ENCODE peak calls at places on chromosomes 1 and 21, in eight cellular contexts. I, W, O, Y, T, V, Q and X are unnamed samples.

GRCh38 chr1:48596036-48596435 is 124.0 kb upstream of the SPATA6 start:
- DNase-seq in Y (no peak), T (no peak), W (no peak), O (no peak), I (no peak), Q (no peak), V (no peak), X (no peak)

GRCh38 chr1:55724551-55725325 is 509.6 kb upstream of the USP24 start:
- DNase-seq in O (no peak), V (peak), Q (no peak), Y (no peak), W (peak), I (peak), T (no peak), X (no peak)

GRCh38 chr1:116006486-116006964 is 30.2 kb downstream of the SLC22A15 start:
- DNase-seq in W (no peak), V (no peak), Q (no peak), I (no peak), O (no peak), T (no peak), Y (no peak), X (no peak)

GRCh38 chr1:54310439-54311328 is 95.5 kb downstream of the SSBP3 start:
- DNase-seq in V (peak), O (no peak), W (peak), Y (no peak), T (peak), Q (peak), I (peak), X (peak)

GRCh38 chr21:38995755-38996154 is 187.5 kb downstream of the PSMG1 start:
- DNase-seq in Y (no peak), Q (no peak), I (no peak), W (no peak), V (no peak), O (no peak), T (peak), X (no peak)

GRCh38 chr1:209023790-209024189 is 559.7 kb upstream of the CAMK1G start:
- DNase-seq in I (no peak), T (no peak), Y (no peak), V (no peak), W (no peak), O (no peak), Q (no peak), X (no peak)

GRCh38 chr1:116483481-116484309 is 87.1 kb downstream of the CD58 start:
- DNase-seq in Y (peak), W (peak), O (no peak), T (peak), I (no peak), V (no peak), Q (peak), X (no peak)

GRCh38 chr1:30058966-30059365 is 664.4 kb downstream of the MATN1 start:
- DNase-seq in V (peak), T (no peak), Q (no peak), O (no peak), I (peak), W (peak), Y (no peak), X (no peak)

GRCh38 chr1:207021876-207022596 is 10.5 kb downstream of the C1orf116 start:
- DNase-seq in T (peak), V (no peak), Y (no peak), O (no peak), Q (no peak), I (no peak), W (no peak), X (no peak)

GRCh38 chr1:230153655-230154296 is 86.7 kb downstream of the GALNT2 start:
- DNase-seq in O (no peak), Q (no peak), V (no peak), Y (peak), W (peak), T (no peak), I (no peak), X (no peak)

GRCh38 chr1:48329489-48329888 is 107.0 kb downstream of the SLC5A9 start:
- DNase-seq in Y (no peak), V (no peak), T (no peak), W (peak), Q (no peak), O (no peak), I (no peak), X (no peak)

GRCh38 chr1:173409613-173410012 is 67.5 kb upstream of the PRDX6 start:
- DNase-seq in Y (no peak), W (peak), T (no peak), V (no peak), I (peak), O (peak), Q (no peak), X (no peak)

GRCh38 chr1:229768232-229768631 is 142.2 kb downstream of the URB2 start:
- DNase-seq in Y (no peak), V (no peak), T (no peak), Q (no peak), O (no peak), W (no peak), I (no peak), X (no peak)

GRCh38 chr1:208030320-208031091 is 119.6 kb upstream of the CD34 start:
- DNase-seq in I (peak), W (peak), Y (no peak), V (no peak), O (no peak), T (peak), Q (no peak), X (peak)

DNA sequence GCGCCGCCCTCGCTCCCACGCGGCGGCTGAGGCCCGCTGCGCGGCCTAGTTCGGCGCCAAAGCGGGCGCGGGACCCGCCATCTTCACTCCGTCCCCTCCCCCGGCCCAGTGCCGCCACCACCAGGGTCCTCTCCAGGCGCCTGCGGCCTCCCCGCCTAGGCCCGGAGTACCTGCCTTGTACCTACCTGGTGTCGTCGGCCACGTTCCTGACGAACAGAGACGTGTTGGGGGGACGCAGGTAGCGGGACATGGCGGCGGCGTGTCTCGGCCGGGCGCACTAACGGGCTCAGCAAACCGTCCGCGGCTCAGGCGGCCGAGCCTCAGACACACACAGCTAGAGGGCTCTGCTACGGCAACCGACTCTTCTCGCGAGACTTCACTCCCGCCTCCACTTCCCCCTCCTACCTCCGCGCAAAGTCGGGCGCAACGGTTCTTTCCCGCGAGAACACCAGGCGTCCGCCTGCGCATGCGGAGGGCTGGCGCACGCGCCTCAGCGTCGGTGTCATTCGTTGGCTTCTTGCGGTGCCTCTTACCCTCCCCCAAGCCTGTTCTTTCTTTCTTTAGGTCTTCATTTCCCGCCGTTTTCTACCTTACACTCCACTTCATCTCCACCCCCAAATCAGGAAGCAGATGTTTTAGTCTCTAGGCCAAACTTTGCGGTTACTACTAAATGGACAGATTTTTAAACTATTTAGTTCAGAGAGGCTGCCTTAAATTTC is at the start of gene SRSF10:
- DNase-seq in Y (peak), I (peak), W (peak), Q (peak), O (peak), V (peak), T (peak), X (peak)
- TF ChIP-seq CTCF in Y (no peak), I (peak), W (peak), Q (peak), O (no peak), V (no peak), T (no peak), X (peak)

DNA sequence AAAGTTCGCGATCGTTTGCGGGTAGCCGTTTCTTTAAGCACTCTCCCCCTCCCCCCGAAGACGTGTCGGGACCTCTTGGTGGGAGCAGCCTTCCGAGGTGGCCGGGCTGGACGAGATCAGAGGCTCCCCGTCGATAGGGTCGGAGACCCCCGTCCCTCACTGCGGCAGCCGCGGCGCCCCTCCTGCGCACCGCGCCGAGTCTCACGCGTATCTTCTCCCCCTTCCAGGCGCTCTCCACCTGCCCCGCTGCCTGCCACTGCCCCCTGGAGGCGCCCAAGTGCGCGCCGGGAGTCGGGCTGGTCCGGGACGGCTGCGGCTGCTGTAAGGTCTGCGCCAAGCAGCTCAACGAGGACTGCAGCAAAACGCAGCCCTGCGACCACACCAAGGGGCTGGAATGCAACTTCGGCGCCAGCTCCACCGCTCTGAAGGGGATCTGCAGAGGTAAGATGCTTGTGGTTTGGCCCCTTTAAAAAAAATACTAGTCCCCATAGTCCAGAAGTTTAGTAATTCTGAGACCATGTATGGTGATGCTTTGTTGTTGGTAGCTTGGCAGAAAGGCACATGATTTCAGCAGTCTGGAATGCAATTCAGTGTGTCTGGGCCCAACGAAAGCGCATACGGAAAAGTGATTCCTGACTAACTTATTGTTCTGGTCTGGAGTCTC is 709 bp downstream of the CCN1 start:
- DNase-seq in V (peak), T (peak), I (no peak), O (peak), Y (peak), Q (peak), W (peak), X (peak)
- H3K4me3 ChIP-seq in V (peak), T (peak), I (peak), O (peak), Y (peak), Q (peak), W (peak), X (peak)

GRCh38 chr1:248810727-248811513 is 14.8 kb downstream of the SH3BP5L start:
- DNase-seq in Q (no peak), O (peak), I (no peak), W (no peak), Y (peak), T (no peak), V (no peak), X (no peak)
- H3K27ac ChIP-seq in Q (no peak), O (peak), I (no peak), W (no peak), Y (no peak), T (no peak), V (peak), X (no peak)

DNA sequence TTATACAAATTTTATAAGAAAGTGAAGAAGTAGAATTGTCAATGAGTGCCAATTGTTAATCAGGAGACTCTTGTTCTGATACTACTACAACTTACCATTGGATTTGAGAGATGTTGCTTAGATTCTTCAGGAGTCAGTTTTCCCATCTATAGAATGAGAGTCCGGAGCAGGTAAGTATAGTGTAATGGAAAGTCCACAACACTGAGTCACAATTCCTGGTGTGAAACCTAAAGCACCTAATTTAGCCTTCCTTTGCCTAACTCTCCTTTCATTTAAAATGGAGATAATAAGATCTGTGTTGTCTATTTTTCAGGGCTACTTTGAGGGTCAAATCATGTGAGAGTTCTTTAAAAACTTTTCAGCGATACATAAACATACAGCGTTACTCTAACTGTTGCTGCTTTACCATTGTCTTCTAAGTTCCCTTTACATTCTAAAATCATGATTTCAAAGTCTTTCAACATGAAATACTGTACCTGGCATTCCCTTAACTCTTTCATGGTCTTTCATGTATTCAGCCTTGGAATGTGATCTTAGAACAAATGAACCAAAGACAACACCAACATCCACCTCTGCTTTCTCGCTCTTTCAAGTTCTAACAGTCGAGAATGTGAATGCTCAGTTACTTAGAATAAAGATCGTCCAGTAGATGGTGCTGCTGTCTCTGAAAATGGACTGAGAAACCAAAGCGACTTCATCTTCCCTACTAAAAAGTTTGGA is 90.9 kb downstream of the SLC30A10 start:
- DNase-seq in Y (no peak), W (peak), Q (peak), I (peak), T (peak), V (peak), O (no peak), X (no peak)
- TF ChIP-seq CTCF in Y (no peak), W (peak), Q (peak), I (peak), T (peak), V (peak), O (no peak), X (no peak)

GRCh38 chr1:119186471-119186870 is 46.0 kb upstream of the WARS2 start:
- DNase-seq in V (no peak), T (no peak), O (no peak), Q (no peak), Y (no peak), I (no peak), W (peak), X (no peak)

GRCh38 chr1:119184972-119185371 is 44.5 kb upstream of the WARS2 start:
- DNase-seq in I (no peak), Q (no peak), W (no peak), Y (no peak), V (no peak), T (no peak), O (no peak), X (no peak)

GRCh38 chr1:119179051-119179450 is 38.6 kb upstream of the WARS2 start:
- DNase-seq in I (no peak), O (no peak), Y (no peak), T (no peak), V (no peak), W (no peak), Q (no peak), X (no peak)

GRCh38 chr1:119181236-119181635 is 40.8 kb upstream of the WARS2 start:
- DNase-seq in I (no peak), V (no peak), W (no peak), O (no peak), Q (no peak), T (no peak), Y (no peak), X (no peak)
- H3K4me3 ChIP-seq in I (no peak), V (no peak), W (no peak), O (no peak), Q (no peak), T (no peak), Y (no peak), X (no peak)

DNA sequence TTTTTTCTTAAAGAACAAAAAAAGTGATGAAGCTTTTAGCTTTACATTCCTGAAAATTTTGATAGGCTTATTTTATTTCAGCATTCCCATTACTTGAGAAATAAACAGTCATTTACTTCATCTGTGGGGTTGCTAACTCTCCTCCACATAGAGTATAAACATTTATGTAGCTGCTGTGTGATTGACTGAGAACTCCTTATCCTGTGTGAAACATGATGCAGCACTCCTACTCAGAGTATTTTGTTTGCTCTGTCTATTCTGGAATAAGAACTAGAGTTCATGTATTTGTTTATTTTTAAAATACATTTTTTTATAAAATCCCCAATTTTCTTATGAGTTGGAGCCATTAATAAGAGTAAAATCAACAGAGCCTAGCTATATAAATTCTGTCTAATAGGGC is 318.7 kb upstream of the SPAG17 start:
- DNase-seq in W (no peak), T (no peak), Q (no peak), V (no peak), Y (no peak), O (no peak), I (no peak), X (no peak)
- H3K27ac ChIP-seq in W (no peak), T (no peak), Q (no peak), V (no peak), Y (no peak), O (no peak), I (no peak), X (peak)

DNA sequence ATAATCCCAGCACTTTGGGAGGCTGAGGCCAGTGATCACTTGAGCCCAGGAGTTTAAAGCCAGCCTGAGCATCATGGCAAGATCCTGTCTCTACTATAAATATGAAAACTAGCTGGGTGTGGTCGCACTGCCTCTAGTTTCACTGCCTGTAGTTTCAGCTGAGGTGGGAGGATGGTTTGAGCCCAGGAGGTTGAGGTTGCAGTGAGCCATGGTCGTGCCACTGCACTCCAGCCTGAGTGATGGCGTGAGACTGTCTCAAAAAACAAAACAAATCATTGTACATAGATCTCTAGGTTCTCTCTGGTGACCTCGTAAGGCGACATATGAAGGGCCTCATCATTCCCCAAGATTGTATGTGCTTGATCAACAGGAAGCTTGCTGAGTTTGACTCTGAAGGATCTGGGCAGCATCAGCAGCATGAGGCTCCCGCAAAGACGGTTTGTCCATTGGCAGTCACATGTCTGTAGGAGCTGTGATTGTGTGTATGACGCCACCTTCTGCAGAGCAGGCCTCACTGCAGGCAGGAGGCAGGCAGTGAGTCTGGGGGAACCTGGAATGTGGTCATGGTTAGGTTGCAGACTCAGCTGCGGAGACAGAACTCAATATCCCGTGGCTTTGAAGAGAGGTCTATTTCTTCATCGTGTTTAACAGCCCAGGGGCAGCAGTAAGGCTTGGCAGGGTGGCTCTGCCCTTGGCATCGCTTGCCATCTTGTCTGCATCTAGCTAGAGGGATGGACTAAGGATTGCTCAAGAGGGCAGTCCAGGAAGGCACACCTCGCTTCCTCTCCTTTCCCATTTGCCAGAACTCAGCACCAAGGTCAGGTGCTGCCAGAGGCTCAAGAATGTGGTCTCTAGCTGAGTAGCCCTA is 13.9 kb downstream of the ATP5PO start:
- DNase-seq in V (peak), Y (peak), O (no peak), T (no peak), W (peak), I (peak), Q (peak), X (no peak)
- TF ChIP-seq CTCF in V (peak), Y (peak), O (no peak), T (no peak), W (peak), I (peak), Q (peak), X (peak)

GRCh38 chr1:15343099-15343498 is 66.6 kb upstream of the EFHD2 start:
- DNase-seq in W (no peak), T (no peak), V (no peak), I (no peak), O (no peak), Y (no peak), Q (no peak), X (no peak)
- H3K4me3 ChIP-seq in W (no peak), T (no peak), V (no peak), I (no peak), O (no peak), Y (no peak), Q (no peak), X (no peak)

DNA sequence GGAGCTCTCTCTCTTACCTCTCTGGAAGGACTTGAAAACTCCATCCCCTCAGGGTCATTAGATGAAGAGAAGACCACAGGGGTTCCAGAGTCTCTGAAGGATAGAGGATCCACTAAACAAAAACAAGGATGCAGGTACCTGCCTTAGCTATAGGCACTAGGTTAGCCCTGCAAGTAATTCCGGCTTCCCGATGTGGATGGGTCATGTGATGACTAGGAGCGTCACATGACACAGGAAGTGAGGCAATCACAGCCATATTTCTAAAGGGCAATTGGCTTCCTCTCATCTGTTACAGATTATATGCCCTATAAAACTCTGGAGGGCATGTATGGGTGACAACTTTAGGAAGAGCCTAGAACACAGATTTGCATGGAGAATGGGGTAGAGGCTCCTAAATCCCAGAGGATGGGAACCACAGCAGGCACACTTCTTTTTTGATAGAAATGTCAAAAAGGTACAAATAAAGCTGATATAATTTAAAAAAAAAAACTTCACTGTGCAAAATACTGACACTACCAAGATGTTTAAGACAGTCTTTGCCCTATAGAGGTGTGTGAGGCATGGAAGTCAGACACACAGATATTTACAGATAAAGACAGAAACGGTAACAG is 14.1 kb downstream of the ENTREP3 start:
- DNase-seq in O (peak), V (peak), Q (peak), Y (peak), W (peak), I (peak), T (peak), X (no peak)
- H3K27ac ChIP-seq in O (peak), V (peak), Q (peak), Y (peak), W (no peak), I (peak), T (peak), X (no peak)